ENCODE peak calls at places on chromosomes 11 and 22, in seven cellular contexts. S is HepG2, W is fibroblast of the conjunctiva, Y is NCI-H1417, U is GM04503, N is EL, K is left colon. E is an unnamed sample.

GRCh38 chr22:23822101-23822671 is 16.6 kb downstream of the DERL3 start:
- DNase-seq in W (no peak), Y (no peak), S (no peak), K (no peak), N (no peak), U (no peak), E (no peak)

GRCh38 chr11:66883021-66883968 is 26.4 kb downstream of the LRFN4 start:
- DNase-seq in U (peak), Y (peak), N (peak), K (peak), W (no peak), S (peak), E (peak)

GRCh38 chr11:70826950-70827349 is 425.4 kb downstream of the SHANK2 start:
- DNase-seq in U (no peak), N (no peak), S (no peak), Y (peak), W (no peak), K (no peak), E (no peak)

GRCh38 chr11:69890476-69890875 is 71.3 kb upstream of the FGF3 start:
- DNase-seq in K (no peak), Y (no peak), N (no peak), S (no peak), U (no peak), W (no peak), E (no peak)

GRCh38 chr22:19514831-19515565 is 9.2 kb downstream of the CLDN5 start:
- DNase-seq in W (no peak), K (no peak), S (no peak), U (no peak), Y (peak), N (no peak), E (peak)

GRCh38 chr11:103907548-103908455 is 128.6 kb upstream of the DDI1 start:
- DNase-seq in S (no peak), N (peak), W (no peak), K (no peak), Y (no peak), U (no peak), E (no peak)

GRCh38 chr22:22552630-22553029 is 6.4 kb downstream of the PRAME start:
- DNase-seq in K (no peak), U (no peak), W (no peak), Y (no peak), N (no peak), S (peak), E (no peak)

GRCh38 chr11:20035701-20036601 is 124.3 kb downstream of the DBX1 start:
- DNase-seq in W (peak), S (peak), N (peak), U (peak), K (no peak), Y (peak), E (peak)

GRCh38 chr22:37638351-37639069 is 959 bp upstream of the SH3BP1 start:
- DNase-seq in U (no peak), W (no peak), K (peak), Y (no peak), N (no peak), S (peak), E (no peak)

GRCh38 chr11:112724194-112724790 is 236.9 kb upstream of the NCAM1 start:
- DNase-seq in U (no peak), W (no peak), Y (peak), N (no peak), S (no peak), K (no peak), E (peak)